ENCODE peak calls at places on chromosomes 6 and 20, in seven cellular contexts. C is AG04450, D is A549, O is fibroblast of lung, T is uterus, W is pancreas, Y is kidney. B is an unnamed sample.

GRCh38 chr6:4320860-4321259 is 185.5 kb upstream of the ECI2 start:
- DNase-seq in Y (no peak), T (no peak), D (peak), W (no peak), C (peak), O (peak), B (peak)

GRCh38 chr6:157644043-157644810 is 178.8 kb upstream of the SNX9 start:
- DNase-seq in O (no peak), Y (no peak), D (peak), C (no peak), W (no peak), T (no peak), B (peak)

GRCh38 chr6:90256698-90257485 is 39.8 kb downstream of the BACH2 start:
- DNase-seq in O (peak), Y (no peak), W (no peak), D (no peak), T (no peak), C (peak), B (peak)

GRCh38 chr6:157045831-157046454 is 268.8 kb downstream of the ARID1B start:
- DNase-seq in C (no peak), W (no peak), T (no peak), Y (no peak), O (peak), D (peak), B (peak)

GRCh38 chr6:88704980-88705379 is 258.4 kb downstream of the RNGTT start:
- DNase-seq in C (no peak), W (no peak), O (peak), D (no peak), T (no peak), Y (no peak), B (no peak)

GRCh38 chr6:88599561-88599960 is 363.9 kb downstream of the RNGTT start:
- DNase-seq in T (no peak), O (no peak), C (no peak), Y (no peak), D (no peak), W (no peak), B (no peak)

GRCh38 chr6:40347571-40348011 is 239.6 kb downstream of the LRFN2 start:
- DNase-seq in D (no peak), W (no peak), O (no peak), T (no peak), Y (no peak), C (no peak), B (no peak)

GRCh38 chr6:100751590-100751989 is 129.5 kb downstream of the ASCC3 start:
- DNase-seq in T (no peak), W (no peak), C (no peak), Y (no peak), D (no peak), O (no peak), B (no peak)

GRCh38 chr6:32177788-32178546 is at the start of gene RNF5:
- DNase-seq in Y (peak), T (peak), C (peak), O (peak), W (peak), D (peak), B (peak)

GRCh38 chr20:7272512-7272911 is 505.0 kb downstream of the BMP2 start:
- DNase-seq in D (no peak), C (no peak), O (peak), W (no peak), T (no peak), Y (no peak), B (peak)

GRCh38 chr6:110401585-110402176 is 13.7 kb downstream of the DDO start:
- DNase-seq in Y (no peak), O (no peak), T (no peak), W (no peak), D (no peak), C (no peak), B (no peak)

GRCh38 chr6:82013561-82014275 is 233.8 kb downstream of the IBTK start:
- DNase-seq in Y (no peak), C (no peak), T (peak), W (no peak), D (no peak), O (peak), B (peak)

GRCh38 chr6:166419268-166419667 is 36.5 kb upstream of the MPC1 start:
- DNase-seq in W (no peak), D (no peak), Y (peak), C (no peak), O (peak), T (no peak), B (peak)

GRCh38 chr20:50320910-50321796 is 130.5 kb downstream of the CEBPB start:
- DNase-seq in W (peak), O (peak), D (peak), C (peak), Y (peak), T (peak), B (peak)

GRCh38 chr20:50323209-50323608 is 132.6 kb downstream of the CEBPB start:
- DNase-seq in O (peak), Y (no peak), C (no peak), T (no peak), D (no peak), W (no peak), B (no peak)

GRCh38 chr20:50321797-50322480 is 131.3 kb downstream of the CEBPB start:
- DNase-seq in T (peak), D (no peak), C (no peak), W (no peak), O (peak), Y (peak), B (no peak)

GRCh38 chr20:50323777-50324604 is 133.4 kb downstream of the CEBPB start:
- DNase-seq in C (no peak), T (no peak), O (no peak), D (no peak), W (no peak), Y (no peak), B (no peak)

DNA sequence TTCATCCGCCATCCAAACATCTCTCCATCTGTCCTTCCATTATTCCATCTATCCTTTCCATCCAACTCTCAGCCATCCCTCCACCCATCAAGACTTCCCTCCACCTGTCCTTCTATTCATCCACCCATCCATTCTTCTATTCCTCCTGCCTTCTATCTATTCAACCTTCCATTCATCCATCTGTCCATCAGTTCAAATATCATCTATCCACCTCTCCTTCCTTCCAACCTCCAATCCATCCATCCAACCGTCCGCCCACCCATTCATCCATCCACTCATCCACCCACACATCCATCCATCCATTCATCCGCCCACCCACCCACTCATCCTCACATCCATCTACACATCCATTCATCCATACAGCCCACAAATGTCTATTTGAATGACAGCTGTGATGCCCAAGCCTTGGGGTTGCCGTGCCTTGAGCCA is 132.1 kb downstream of the CEBPB start:
- DNase-seq in W (no peak), Y (no peak), D (no peak), T (no peak), O (no peak), C (no peak), B (no peak)
- H3K27ac ChIP-seq in W (no peak), Y (no peak), D (peak), T (peak), O (no peak), C (no peak), B (no peak)

GRCh38 chr20:1371830-1372539 is 20.9 kb downstream of the FKBP1A start:
- DNase-seq in D (no peak), C (no peak), T (no peak), W (no peak), O (no peak), Y (no peak), B (peak)
- H3K27ac ChIP-seq in D (no peak), C (no peak), T (no peak), W (no peak), O (no peak), Y (no peak), B (no peak)

GRCh38 chr20:48019496-48019895 is 234.2 kb upstream of the SULF2 start:
- DNase-seq in Y (no peak), W (no peak), T (no peak), O (peak), C (no peak), D (no peak), B (peak)

GRCh38 chr20:48015136-48015925 is 230.1 kb upstream of the SULF2 start:
- DNase-seq in Y (no peak), D (no peak), W (no peak), O (peak), T (no peak), C (no peak), B (no peak)

GRCh38 chr20:48017992-48018391 is 232.7 kb upstream of the SULF2 start:
- DNase-seq in Y (no peak), O (no peak), C (no peak), W (no peak), D (no peak), T (no peak), B (no peak)

GRCh38 chr20:48015943-48016723 is 230.9 kb upstream of the SULF2 start:
- DNase-seq in Y (no peak), W (no peak), C (no peak), T (no peak), D (no peak), O (peak), B (peak)

GRCh38 chr20:48017504-48017903 is 232.2 kb upstream of the SULF2 start:
- DNase-seq in T (no peak), C (no peak), O (peak), Y (no peak), D (no peak), W (no peak), B (no peak)
- H3K27ac ChIP-seq in T (no peak), C (no peak), O (no peak), Y (no peak), D (no peak), W (no peak), B (no peak)

DNA sequence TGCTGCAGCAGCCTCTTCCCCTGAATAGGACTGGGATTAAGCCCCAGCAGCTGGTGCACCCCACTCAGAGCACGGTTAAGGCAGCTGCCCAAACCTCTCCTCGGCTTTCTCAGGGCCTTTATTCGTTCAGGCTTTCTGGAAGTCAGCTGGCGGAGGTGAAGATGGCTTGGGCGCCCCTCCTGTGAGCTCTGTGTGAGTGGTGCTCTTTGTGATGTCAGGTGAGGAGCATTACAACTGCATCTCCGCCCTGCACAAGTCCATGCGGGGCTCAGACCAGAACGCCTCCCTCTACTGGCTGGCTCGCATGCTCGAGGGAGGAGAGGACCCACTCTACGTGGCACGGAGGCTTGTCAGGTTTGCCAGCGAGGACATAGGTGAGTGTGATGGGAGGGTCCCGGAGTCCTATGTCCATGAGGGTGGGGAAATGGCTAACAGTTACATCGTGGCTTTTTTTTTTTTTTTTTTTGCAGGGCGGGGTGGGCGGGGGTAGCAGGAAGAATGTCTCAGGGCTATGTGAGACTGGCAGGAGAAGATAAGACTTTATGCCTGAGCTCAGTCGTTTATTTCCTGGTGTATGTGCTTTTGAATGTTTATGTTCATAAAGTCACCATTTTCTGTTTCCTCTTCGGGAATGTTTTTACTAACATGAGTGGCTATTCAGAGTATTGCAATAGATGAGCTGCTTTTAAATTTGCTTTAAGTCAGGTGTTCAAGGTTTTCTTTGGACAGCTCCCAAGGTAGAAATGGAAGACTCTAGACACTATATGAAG is 18.2 kb downstream of the WRNIP1 start:
- DNase-seq in W (no peak), C (no peak), O (no peak), Y (no peak), T (no peak), D (no peak), B (no peak)
- H3K27ac ChIP-seq in W (no peak), C (no peak), O (no peak), Y (no peak), T (no peak), D (no peak), B (no peak)

DNA sequence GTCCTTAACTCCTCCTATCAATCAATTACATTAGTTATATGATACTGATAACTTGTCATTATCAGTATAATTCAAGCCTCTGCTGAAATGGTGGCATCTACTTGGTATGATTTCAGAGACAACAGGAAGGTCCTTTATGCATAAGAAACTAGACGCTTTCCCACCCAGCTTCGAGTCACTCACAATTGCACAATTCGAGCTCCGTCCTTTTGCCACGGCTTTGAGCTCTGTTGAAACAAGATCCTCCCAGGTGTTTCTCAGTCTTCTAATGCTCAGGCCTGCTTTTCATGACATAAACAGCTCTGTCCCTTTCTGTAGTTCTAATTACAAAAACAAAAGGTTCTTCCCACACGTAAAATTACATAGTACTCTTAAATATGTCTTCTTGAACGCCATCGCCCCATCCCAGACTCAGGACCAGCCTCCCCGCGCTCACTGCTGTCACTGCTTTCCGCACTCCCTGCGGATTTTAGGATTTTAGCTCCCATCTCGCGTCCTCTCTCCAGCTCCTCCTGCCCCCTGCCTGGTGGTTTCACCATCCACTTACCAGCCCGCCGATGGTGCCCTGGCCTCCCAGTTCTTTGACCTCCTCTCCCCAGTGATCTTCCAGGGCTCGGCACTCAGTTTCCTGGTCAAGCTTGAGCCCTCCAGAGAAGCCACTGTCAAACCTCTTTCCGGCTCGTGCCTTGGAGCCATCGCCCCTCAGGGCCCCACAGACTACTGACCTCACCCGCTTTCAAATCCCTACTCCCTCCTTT is 23.2 kb upstream of the PNPLA1 start:
- DNase-seq in D (no peak), O (no peak), C (no peak), T (no peak), Y (no peak), W (no peak), B (peak)
- H3K27ac ChIP-seq in D (no peak), O (no peak), C (no peak), T (peak), Y (no peak), W (no peak), B (no peak)

DNA sequence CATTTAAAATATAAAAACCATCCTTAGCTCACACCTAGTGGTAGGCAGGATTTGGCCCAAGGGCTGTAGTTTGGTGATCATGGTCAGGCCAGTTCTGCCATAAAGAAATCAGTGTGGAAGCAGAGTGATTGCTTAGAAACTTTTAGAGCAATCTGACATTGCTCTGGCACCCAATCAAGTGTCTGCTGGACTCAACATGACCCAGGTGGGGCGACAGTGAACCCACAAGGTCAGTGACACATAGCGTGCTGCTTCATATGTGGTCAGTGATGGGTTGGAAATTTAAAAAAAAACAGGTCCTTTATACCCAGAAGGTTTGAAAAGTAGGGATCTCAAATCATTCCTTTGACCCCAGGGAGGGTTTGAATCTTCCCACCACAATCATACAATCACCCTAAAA is 107.9 kb downstream of the BANF2 start:
- DNase-seq in D (no peak), C (no peak), O (no peak), W (no peak), Y (no peak), T (no peak), B (no peak)
- H3K27ac ChIP-seq in D (no peak), C (no peak), O (peak), W (peak), Y (no peak), T (peak), B (no peak)

B was measured in PC-3.